ENCODE peak calls at places on chromosomes 13 and 19, in four cellular contexts. One of them, this sample, is unnamed.

GRCh38 chr13:47901451-47901850 is 99.6 kb downstream of the SUCLA2 start:
- DNase-seq in cardiac fibroblast: peak
- DNase-seq in GM12865: no peak
- DNase-seq in Caco-2: no peak
- DNase-seq in this sample: no peak

GRCh38 chr13:52348081-52348480 is 57.9 kb downstream of the THSD1 start:
- DNase-seq in GM12865: no peak
- DNase-seq in Caco-2: no peak
- DNase-seq in cardiac fibroblast: peak
- DNase-seq in this sample: peak

GRCh38 chr13:39836038-39836437 is 180.6 kb downstream of the COG6 start:
- DNase-seq in Caco-2: no peak
- DNase-seq in cardiac fibroblast: no peak
- DNase-seq in GM12865: peak
- DNase-seq in this sample: peak

GRCh38 chr13:47039106-47039505 is 142.3 kb upstream of the HTR2A start:
- DNase-seq in Caco-2: no peak
- DNase-seq in GM12865: no peak
- DNase-seq in cardiac fibroblast: peak
- DNase-seq in this sample: peak

GRCh38 chr19:11374449-11375142 is at the start of gene SWSAP1:
- DNase-seq in GM12865: peak
- DNase-seq in Caco-2: peak
- DNase-seq in cardiac fibroblast: peak
- DNase-seq in this sample: peak

GRCh38 chr13:112453874-112454647 is 77.9 kb downstream of the SPACA7 start:
- DNase-seq in Caco-2: no peak
- DNase-seq in cardiac fibroblast: no peak
- DNase-seq in GM12865: no peak
- DNase-seq in this sample: no peak

GRCh38 chr19:32798201-32798600 is 71.4 kb downstream of the SLC7A9 start:
- DNase-seq in cardiac fibroblast: no peak
- DNase-seq in Caco-2: no peak
- DNase-seq in GM12865: no peak
- DNase-seq in this sample: no peak

GRCh38 chr13:20814224-20814910 is 40.6 kb upstream of the EEF1AKMT1 start:
- DNase-seq in Caco-2: no peak
- DNase-seq in cardiac fibroblast: peak
- DNase-seq in GM12865: no peak
- DNase-seq in this sample: peak

GRCh38 chr13:25468330-25469178 is 96.8 kb downstream of the ATP8A2 start:
- DNase-seq in cardiac fibroblast: no peak
- DNase-seq in GM12865: peak
- DNase-seq in Caco-2: no peak
- DNase-seq in this sample: peak

GRCh38 chr13:43094901-43095300 is 71.5 kb downstream of the DNAJC15 start:
- DNase-seq in GM12865: peak
- DNase-seq in cardiac fibroblast: no peak
- DNase-seq in Caco-2: no peak
- DNase-seq in this sample: no peak

GRCh38 chr19:42301646-42302204 is at the start of gene PRR19:
- DNase-seq in GM12865: peak
- DNase-seq in Caco-2: no peak
- DNase-seq in cardiac fibroblast: no peak
- DNase-seq in this sample: peak

GRCh38 chr19:13860679-13861391 is 16.1 kb upstream of the NANOS3 start:
- DNase-seq in cardiac fibroblast: no peak
- DNase-seq in Caco-2: no peak
- DNase-seq in GM12865: no peak
- DNase-seq in this sample: no peak

GRCh38 chr13:77698211-77699058 is 948 bp downstream of the SLAIN1 start:
- DNase-seq in Caco-2: peak
- DNase-seq in cardiac fibroblast: peak
- DNase-seq in GM12865: peak
- DNase-seq in this sample: no peak

GRCh38 chr13:20714563-20715339 is 11.3 kb downstream of the IL17D start:
- DNase-seq in cardiac fibroblast: peak
- DNase-seq in GM12865: no peak
- DNase-seq in Caco-2: no peak
- DNase-seq in this sample: no peak

GRCh38 chr13:53206455-53206854 is 177.8 kb downstream of the OLFM4 start:
- DNase-seq in cardiac fibroblast: no peak
- DNase-seq in GM12865: no peak
- DNase-seq in Caco-2: peak
- DNase-seq in this sample: peak

GRCh38 chr13:106570354-106570822 is 2.5 kb upstream of the ARGLU1 start:
- DNase-seq in Caco-2: peak
- DNase-seq in cardiac fibroblast: peak
- DNase-seq in GM12865: no peak
- DNase-seq in this sample: peak

GRCh38 chr13:79679334-79679733 is 198.4 kb downstream of the NDFIP2 start:
- DNase-seq in cardiac fibroblast: peak
- DNase-seq in GM12865: peak
- DNase-seq in Caco-2: peak
- DNase-seq in this sample: peak

GRCh38 chr13:102090532-102090931 is 311.3 kb downstream of the FGF14 start:
- DNase-seq in GM12865: no peak
- DNase-seq in cardiac fibroblast: no peak
- DNase-seq in Caco-2: no peak
- DNase-seq in this sample: no peak

GRCh38 chr19:47768604-47769003 is 9.9 kb upstream of the SELENOW start:
- DNase-seq in GM12865: no peak
- DNase-seq in Caco-2: no peak
- DNase-seq in cardiac fibroblast: no peak
- DNase-seq in this sample: no peak
- TF ChIP-seq CTCF in GM12865: no peak
- TF ChIP-seq CTCF in Caco-2: peak
- TF ChIP-seq CTCF in cardiac fibroblast: no peak
- TF ChIP-seq CTCF in this sample: peak

DNA sequence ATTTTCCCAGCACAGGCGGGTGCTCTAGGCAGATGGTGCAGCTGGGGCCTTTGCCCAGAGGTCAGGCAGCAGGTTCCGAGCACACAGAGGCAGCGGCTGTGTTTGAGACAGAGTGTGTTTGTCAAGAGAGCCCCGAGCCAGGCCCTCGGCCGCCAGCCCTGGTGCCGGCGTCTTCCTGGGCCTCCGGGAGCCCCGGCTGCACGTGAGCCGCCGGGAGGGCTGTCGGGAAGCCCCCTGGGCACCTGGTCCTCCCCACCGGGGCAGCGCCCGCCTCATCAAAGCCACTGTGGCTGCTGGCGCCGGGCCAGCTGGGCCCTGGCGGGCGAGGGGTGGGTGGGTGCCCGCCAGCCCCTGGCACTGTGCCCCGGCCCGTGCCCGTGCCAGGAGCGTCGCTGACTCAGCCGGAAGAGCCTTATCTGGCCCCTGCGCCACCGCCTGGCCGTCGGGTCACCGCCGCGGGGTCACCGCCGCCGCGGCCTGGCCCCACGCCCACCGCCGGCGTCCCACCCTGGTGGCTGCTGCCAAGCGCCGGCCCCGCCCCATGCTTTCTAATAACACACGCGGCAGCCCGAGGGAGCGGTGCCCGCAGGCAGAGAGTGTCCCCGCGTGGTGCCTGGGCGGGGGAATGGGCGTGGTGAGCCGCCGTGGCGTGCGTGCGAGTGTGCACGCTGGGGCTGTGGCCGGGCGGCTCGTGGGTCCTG is 14.9 kb downstream of the ARID3A start:
- DNase-seq in Caco-2: no peak
- DNase-seq in GM12865: peak
- DNase-seq in cardiac fibroblast: peak
- DNase-seq in this sample: peak
- H3K4me3 ChIP-seq in Caco-2: no peak
- H3K4me3 ChIP-seq in GM12865: peak
- H3K4me3 ChIP-seq in cardiac fibroblast: no peak
- H3K4me3 ChIP-seq in this sample: peak

DNA sequence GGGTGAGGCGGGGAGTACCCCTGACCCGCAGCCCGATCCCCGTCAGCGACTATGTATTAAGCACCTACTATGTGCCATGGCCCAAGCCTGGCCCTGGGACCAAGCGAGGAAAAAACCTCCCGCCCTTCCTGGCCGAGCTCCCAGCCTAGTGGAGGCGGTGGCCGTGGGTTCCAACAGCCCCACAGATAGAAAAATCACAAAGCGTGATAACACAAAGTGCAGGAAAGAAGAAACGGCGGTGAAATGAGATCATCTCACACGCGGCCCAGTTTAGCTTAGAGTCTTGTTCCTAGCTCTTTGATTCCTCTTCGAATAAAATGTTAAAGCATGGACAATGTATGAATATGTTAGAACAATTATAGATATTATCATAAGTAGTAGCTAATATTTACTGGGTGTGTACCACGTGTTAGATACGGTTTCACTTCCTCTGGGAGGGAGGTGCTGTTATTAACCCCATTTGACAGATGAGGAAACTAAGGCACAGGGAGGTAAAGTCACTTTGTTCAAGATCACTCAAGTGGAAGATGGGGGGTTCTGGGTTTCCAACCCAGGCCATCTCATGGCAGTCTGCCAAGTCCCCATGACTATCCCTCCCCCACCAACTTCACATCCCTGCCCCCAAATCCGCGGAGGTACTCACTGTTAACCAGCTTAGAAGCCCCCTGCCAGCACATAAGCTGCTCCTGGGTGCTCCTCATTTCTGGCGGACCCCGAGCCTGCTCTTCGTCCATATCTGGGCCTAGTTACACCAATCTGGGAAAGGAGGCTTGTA is 1.2 kb upstream of the FXYD7 start:
- DNase-seq in cardiac fibroblast: no peak
- DNase-seq in Caco-2: no peak
- DNase-seq in GM12865: no peak
- DNase-seq in this sample: no peak
- TF ChIP-seq CTCF in cardiac fibroblast: no peak
- TF ChIP-seq CTCF in Caco-2: no peak
- TF ChIP-seq CTCF in GM12865: no peak
- TF ChIP-seq CTCF in this sample: no peak

GRCh38 chr19:17237747-17238706 is 7.7 kb downstream of the NR2F6 start:
- DNase-seq in GM12865: no peak
- DNase-seq in cardiac fibroblast: no peak
- DNase-seq in Caco-2: no peak
- DNase-seq in this sample: no peak

GRCh38 chr19:17234911-17235617 is 9.0 kb downstream of the OCEL1 start:
- DNase-seq in GM12865: peak
- DNase-seq in Caco-2: no peak
- DNase-seq in cardiac fibroblast: peak
- DNase-seq in this sample: peak

GRCh38 chr19:17236831-17237543 is 8.7 kb downstream of the NR2F6 start:
- DNase-seq in GM12865: no peak
- DNase-seq in cardiac fibroblast: no peak
- DNase-seq in Caco-2: no peak
- DNase-seq in this sample: no peak

GRCh38 chr19:17235618-17236413 is 9.8 kb downstream of the OCEL1 start:
- DNase-seq in Caco-2: no peak
- DNase-seq in cardiac fibroblast: peak
- DNase-seq in GM12865: peak
- DNase-seq in this sample: peak

DNA sequence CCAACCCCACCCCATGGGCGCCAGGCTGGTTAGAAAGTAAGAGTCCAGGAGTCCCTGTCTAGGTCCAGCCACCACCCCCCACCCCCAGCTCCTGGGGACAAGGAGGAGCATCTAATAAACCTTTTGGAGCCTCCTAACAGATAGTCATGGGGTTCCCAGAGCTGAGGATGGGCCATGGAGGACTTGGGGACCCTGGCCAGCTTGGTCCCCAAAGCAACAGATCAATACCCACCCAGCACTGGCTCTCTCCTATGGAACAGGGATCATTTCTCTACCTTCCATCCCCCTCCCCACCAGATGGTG is 9.4 kb downstream of the NR2F6 start:
- DNase-seq in GM12865: no peak
- DNase-seq in Caco-2: no peak
- DNase-seq in cardiac fibroblast: no peak
- DNase-seq in this sample: no peak
- H3K4me3 ChIP-seq in GM12865: peak
- H3K4me3 ChIP-seq in Caco-2: no peak
- H3K4me3 ChIP-seq in cardiac fibroblast: no peak
- H3K4me3 ChIP-seq in this sample: no peak

DNA sequence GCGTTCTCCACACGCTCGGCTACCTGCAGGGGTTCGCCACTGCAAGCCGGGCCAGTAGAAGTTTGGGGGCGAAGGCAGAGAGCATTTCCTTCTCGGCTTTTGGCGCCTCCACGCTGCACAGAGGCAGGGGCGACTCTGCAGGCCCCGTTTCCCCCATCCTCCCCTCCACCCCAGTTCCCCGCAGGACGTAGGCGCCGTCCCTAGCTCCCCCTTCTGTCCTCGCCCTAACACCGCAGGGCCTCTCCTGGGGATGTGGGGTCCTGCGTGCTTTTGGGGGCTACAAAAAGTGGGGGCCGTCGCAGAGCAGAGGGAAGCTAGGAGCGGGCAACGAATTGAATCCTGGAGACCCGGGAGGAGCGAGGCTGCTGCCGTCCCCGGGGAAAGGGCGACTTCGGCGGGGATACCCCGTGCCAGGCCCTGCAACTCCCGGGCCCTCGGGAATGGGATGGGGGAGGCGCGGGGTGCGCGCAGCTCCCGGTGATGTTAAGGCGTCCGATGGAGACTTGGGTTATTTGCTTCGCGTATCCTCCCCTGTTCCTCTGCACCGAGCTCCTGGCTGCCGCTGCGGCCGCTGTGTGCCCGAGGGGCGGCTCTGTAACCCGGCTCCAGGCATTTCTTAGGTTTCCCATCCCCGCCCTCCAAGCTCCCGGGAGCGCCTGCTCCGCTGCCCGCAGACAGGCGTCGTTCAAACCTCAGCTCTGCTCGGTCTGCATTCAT is 255.9 kb upstream of the SOX21 start:
- DNase-seq in GM12865: no peak
- DNase-seq in Caco-2: no peak
- DNase-seq in cardiac fibroblast: peak
- DNase-seq in this sample: peak
- TF ChIP-seq CTCF in GM12865: no peak
- TF ChIP-seq CTCF in Caco-2: no peak
- TF ChIP-seq CTCF in cardiac fibroblast: no peak
- TF ChIP-seq CTCF in this sample: no peak